ENCODE peak calls at places on chromosomes 3 and 15, in eight cellular contexts. L is MV-4-11; Q is Kasumi-1; A is upper lobe of left lung; E is A673; J is esophagus muscularis mucosa; Y is CD4-positive, alpha-beta T cell; V is T-helper 2 cell. U is an unnamed sample.

GRCh38 chr15:38627684-38628277 is 63.2 kb upstream of the RASGRP1 start:
- DNase-seq in V (no peak), J (no peak), A (no peak), Q (no peak), Y (no peak), L (no peak), E (no peak), U (no peak)

GRCh38 chr3:8742921-8743605 is 9.5 kb downstream of the CAV3 start:
- DNase-seq in L (peak), Q (no peak), J (no peak), V (no peak), Y (no peak), E (no peak), A (no peak), U (no peak)

GRCh38 chr3:128319107-128319506 is 147.6 kb downstream of the DNAJB8 start:
- DNase-seq in A (no peak), V (no peak), Q (no peak), E (no peak), Y (no peak), J (no peak), L (no peak), U (peak)

GRCh38 chr15:100801256-100801900 is 78.3 kb upstream of the ALDH1A3 start:
- DNase-seq in Y (no peak), V (no peak), L (no peak), A (peak), Q (no peak), E (no peak), J (peak), U (no peak)

GRCh38 chr3:109683746-109684145 is 346.4 kb upstream of the DPPA4 start:
- DNase-seq in Y (no peak), A (no peak), L (no peak), Q (no peak), J (no peak), E (no peak), V (no peak), U (no peak)

GRCh38 chr3:52055537-52056351 is 627 bp downstream of the DUSP7 start:
- DNase-seq in Q (no peak), L (peak), Y (peak), J (no peak), E (peak), A (peak), V (peak), U (no peak)

GRCh38 chr15:66488525-66488924 is 9.0 kb downstream of the SNAPC5 start:
- DNase-seq in Q (no peak), J (no peak), L (no peak), V (no peak), E (no peak), Y (no peak), A (no peak), U (no peak)

GRCh38 chr3:126422571-126423091 is 27.9 kb downstream of the CFAP100 start:
- DNase-seq in Q (no peak), E (no peak), V (no peak), L (no peak), J (no peak), A (no peak), Y (no peak), U (no peak)

GRCh38 chr3:12454808-12455121 is 29.5 kb upstream of the TSEN2 start:
- DNase-seq in V (no peak), E (no peak), J (no peak), L (peak), Y (no peak), A (no peak), Q (no peak), U (no peak)

GRCh38 chr15:82183121-82184031 is 79.2 kb downstream of the EFL1 start:
- DNase-seq in L (no peak), V (no peak), Y (no peak), A (no peak), Q (no peak), J (no peak), E (no peak), U (no peak)

GRCh38 chr3:55481918-55482495 is 5.1 kb downstream of the WNT5A start:
- DNase-seq in A (peak), L (no peak), J (no peak), Y (no peak), E (no peak), Q (no peak), V (no peak), U (peak)

GRCh38 chr15:95845862-95846515 is 484.5 kb upstream of the NR2F2 start:
- DNase-seq in A (peak), J (no peak), Q (no peak), V (no peak), Y (no peak), E (no peak), L (no peak), U (no peak)

GRCh38 chr15:46660096-46660842 is 1025.4 kb downstream of the SQOR start:
- DNase-seq in L (peak), A (no peak), Y (no peak), J (no peak), E (no peak), Q (no peak), V (no peak), U (no peak)

GRCh38 chr15:100171411-100171810 is 170.4 kb downstream of the ADAMTS17 start:
- DNase-seq in Q (no peak), J (no peak), Y (no peak), L (no peak), V (no peak), E (no peak), A (no peak), U (no peak)

GRCh38 chr15:29873942-29874341 is 51.7 kb upstream of the TJP1 start:
- DNase-seq in E (no peak), Y (no peak), L (no peak), A (no peak), J (no peak), Q (no peak), V (no peak), U (no peak)

GRCh38 chr3:129064969-129065726 is 4.6 kb downstream of the GP9 start:
- DNase-seq in V (no peak), L (no peak), Q (no peak), J (no peak), Y (no peak), A (no peak), E (no peak), U (no peak)

U was measured in suprapubic skin.